ENCODE peak calls at places on chromosomes 6 and 20, in seven cellular contexts. A is AG09309; K is GM23338; B is hepatocyte; Q is NCI-H524; Z is activated CD8-positive, alpha-beta memory T cell treated with anti-CD3 and anti-CD28 coated beads, Interleukin-2, amount 50 U/mL, for 4 hours; C is stimulated activated CD8-positive, alpha-beta memory T cell treated with anti-CD3 and anti-CD28 coated beads, Interleukin-2, amount 100 ng/mL, for 1 hour. R is an unnamed sample.

GRCh38 chr6:162385980-162386379 is 341.6 kb downstream of the PRKN start:
- DNase-seq in A (no peak), K (no peak), B (no peak), Q (no peak), Z (no peak), C (no peak), R (no peak)

GRCh38 chr20:555933-556332 is 12.3 kb upstream of the CSNK2A1 start:
- DNase-seq in A (no peak), K (no peak), B (peak; percentile 69), Q (peak; percentile 40), Z (no peak), C (no peak), R (no peak)

GRCh38 chr6:20686142-20686541 is 151.9 kb downstream of the CDKAL1 start:
- DNase-seq in A (no peak), K (peak; percentile 80), B (no peak), Q (peak; percentile 94), Z (no peak), C (no peak), R (no peak)

GRCh38 chr6:153957409-153957808 is 81.6 kb upstream of the OPRM1 start:
- DNase-seq in A (no peak), K (no peak), B (no peak), Q (no peak), Z (no peak), C (no peak), R (no peak)

GRCh38 chr6:156828280-156828703 is 51.1 kb downstream of the ARID1B start:
- DNase-seq in A (peak; percentile 52), K (no peak), B (peak; percentile 30), Q (no peak), Z (peak; percentile 28), C (no peak), R (no peak)

GRCh38 chr20:63499333-63499969 is 568 bp upstream of the EEF1A2 start:
- DNase-seq in A (no peak), K (no peak), B (no peak), Q (no peak), Z (no peak), C (no peak), R (no peak)

GRCh38 chr6:157584036-157584435 is 203.0 kb downstream of the ZDHHC14 start:
- DNase-seq in A (no peak), K (no peak), B (no peak), Q (no peak), Z (no peak), C (no peak), R (no peak)

GRCh38 chr6:151317995-151318365 is 73.4 kb downstream of the ZBTB2 start:
- DNase-seq in A (no peak), K (no peak), B (no peak), Q (no peak), Z (no peak), C (no peak), R (no peak)

GRCh38 chr6:28211840-28212509 is 13.1 kb upstream of the ZSCAN9 start:
- DNase-seq in A (no peak), K (peak; percentile 50), B (no peak), Q (no peak), Z (no peak), C (no peak), R (no peak)

GRCh38 chr20:40323411-40323810 is 365.6 kb downstream of the MAFB start:
- DNase-seq in A (no peak), K (no peak), B (no peak), Q (no peak), Z (no peak), C (no peak), R (no peak)

GRCh38 chr6:35377002-35377401 is 34.6 kb downstream of the PPARD start:
- DNase-seq in A (no peak), K (no peak), B (no peak), Q (no peak), Z (no peak), C (no peak), R (peak; percentile 28)

GRCh38 chr20:57393321-57394086 is 2.3 kb downstream of the RBM38 start:
- DNase-seq in A (no peak), K (no peak), B (no peak), Q (no peak), Z (peak; percentile 16), C (no peak), R (no peak)

GRCh38 chr6:12233693-12234551 is 56.2 kb upstream of the EDN1 start:
- DNase-seq in A (peak; percentile 59), K (peak; percentile 70), B (peak; percentile 77), Q (peak; percentile 46), Z (peak; percentile 20), C (no peak), R (peak; percentile 95)

GRCh38 chr6:22828179-22829062 is 259.1 kb downstream of the HDGFL1 start:
- DNase-seq in A (peak; percentile 86), K (peak; percentile 74), B (peak; percentile 89), Q (peak; percentile 41), Z (no peak), C (no peak), R (no peak)

GRCh38 chr20:19682249-19682648 is 75.8 kb upstream of the RIN2 start:
- DNase-seq in A (no peak), K (no peak), B (no peak), Q (no peak), Z (no peak), C (no peak), R (no peak)

GRCh38 chr20:21089421-21089820 is 16.7 kb downstream of the LINC00237 start:
- DNase-seq in A (no peak), K (no peak), B (no peak), Q (no peak), Z (no peak), C (no peak), R (peak; percentile 51)

GRCh38 chr6:104527761-104528415 is 331.8 kb downstream of the HACE1 start:
- DNase-seq in A (no peak), K (peak; percentile 62), B (peak; percentile 30), Q (peak; percentile 5), Z (no peak), C (no peak), R (peak; percentile 62)

GRCh38 chr20:56362833-56363413 is 4.1 kb downstream of the FAM210B start:
- DNase-seq in A (no peak), K (peak; percentile 31), B (no peak), Q (no peak), Z (no peak), C (no peak), R (no peak)

GRCh38 chr6:35663447-35664235 is 25.1 kb downstream of the FKBP5 start:
- DNase-seq in A (no peak), K (peak; percentile 57), B (no peak), Q (no peak), Z (no peak), C (no peak), R (no peak)

GRCh38 chr20:38673731-38674177 is 50.5 kb upstream of the SLC32A1 start:
- DNase-seq in A (no peak), K (peak; percentile 60), B (peak; percentile 41), Q (peak; percentile 29), Z (peak; percentile 30), C (no peak), R (no peak)

GRCh38 chr6:140003217-140003616 is 628.8 kb upstream of the CITED2 start:
- DNase-seq in A (no peak), K (peak; percentile 33), B (no peak), Q (no peak), Z (no peak), C (no peak), R (no peak)

R was measured in pons.